ENCODE peak calls at places on chromosome 19, in four cellular contexts. K is AG04450, X is cardiac muscle cell, O is lung. A is an unnamed sample.
A peak's percentile ranks its signal among the peaks of the same experiment; 100 is the strongest.

GRCh38 chr19:29806098-29806866 is 5.5 kb upstream of the CCNE1 start:
- DNase-seq in K (no peak), O (no peak), X (peak; percentile 18), A (no peak)

GRCh38 chr19:47225746-47226425 is 5.1 kb downstream of the BBC3 start:
- DNase-seq in K (peak; percentile 59), X (peak; percentile 96), O (peak; percentile 83), A (no peak)

GRCh38 chr19:52398091-52398461 is 427 bp downstream of the ZNF528 start:
- DNase-seq in X (peak; percentile 3), O (no peak), K (no peak), A (no peak)

GRCh38 chr19:29645911-29646310 is 19.4 kb upstream of the PLEKHF1 start:
- DNase-seq in X (no peak), K (no peak), O (no peak), A (no peak)

GRCh38 chr19:38399081-38399480 is 3.8 kb upstream of the FAM98C start:
- DNase-seq in O (no peak), K (no peak), X (no peak), A (no peak)

GRCh38 chr19:2274937-2275535 is 6.9 kb downstream of the PEAK3 start:
- DNase-seq in O (peak; percentile 68), X (peak; percentile 77), K (no peak), A (no peak)

GRCh38 chr19:23882493-23882892 is 32.2 kb upstream of the ZNF726 start:
- DNase-seq in K (no peak), O (no peak), X (no peak), A (no peak)

GRCh38 chr19:39109641-39110040 is 15.9 kb upstream of the PAK4 start:
- DNase-seq in X (no peak), O (no peak), K (no peak), A (no peak)

DNA sequence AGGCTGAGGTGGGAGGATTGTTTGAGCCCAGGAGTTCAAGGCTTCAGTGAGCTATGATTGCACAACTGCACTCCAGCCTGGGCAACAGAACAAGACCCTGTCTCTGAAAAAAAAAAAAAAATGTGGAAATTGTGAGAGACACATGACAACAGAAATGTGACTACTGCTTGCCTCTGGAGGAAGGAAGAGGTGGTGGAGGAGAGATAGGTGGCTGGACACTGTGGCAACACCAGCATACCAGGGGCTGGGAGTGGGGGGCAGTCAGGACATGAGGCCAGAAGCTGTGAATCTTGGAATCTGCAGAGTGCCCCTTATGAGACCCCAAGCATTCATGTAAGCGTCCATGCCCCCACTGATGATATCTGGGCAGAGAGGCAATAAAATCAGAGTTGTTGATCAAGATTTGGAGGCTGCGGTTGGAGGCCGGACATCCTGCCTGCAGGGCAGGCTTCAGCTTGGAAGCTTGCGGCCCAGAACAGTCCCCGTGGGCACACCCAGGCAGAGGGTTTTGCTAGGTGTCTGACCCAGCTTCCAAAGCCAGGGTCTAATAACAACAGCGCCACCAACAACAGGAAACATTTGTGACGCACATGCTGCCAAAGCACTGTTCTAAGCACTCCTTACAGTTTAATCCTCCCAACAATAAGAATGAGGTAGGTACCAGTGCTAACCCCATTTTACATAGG is 16.9 kb downstream of the FAM187B start:
- DNase-seq in K (no peak), X (no peak), O (no peak), A (no peak)
- H3K4me3 ChIP-seq in K (no peak overlapping the region), X (no peak overlapping the region), O (no peak overlapping the region), A (no peak overlapping the region)

DNA sequence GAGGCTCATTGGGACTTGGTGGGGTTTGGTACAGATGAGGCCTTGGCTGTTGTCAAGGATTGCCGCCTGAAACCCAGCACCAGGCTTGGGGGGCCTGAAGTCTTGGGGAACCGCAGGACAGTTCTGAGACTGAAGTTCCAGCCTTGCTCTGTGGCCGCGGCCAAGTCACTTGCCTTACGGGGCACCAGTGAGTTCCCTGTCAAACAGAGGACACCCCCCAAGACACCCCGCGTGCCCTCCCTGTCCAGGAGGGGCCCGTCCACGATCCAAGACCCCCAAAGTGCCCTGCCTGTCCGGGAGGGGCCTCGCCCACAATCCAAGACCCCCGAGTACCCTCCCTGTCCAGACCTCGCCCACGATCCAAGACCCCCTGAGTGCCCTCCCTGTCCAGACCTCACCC is 2.5 kb downstream of the CDC34 start:
- DNase-seq in X (no peak), O (no peak), K (no peak), A (no peak)
- H3K4me3 ChIP-seq in X (no peak overlapping the region), O (no peak overlapping the region), K (peak overlapping the region; percentile 82), A (peak overlapping the region; percentile 98)

GRCh38 chr19:43668406-43669158 is 1.4 kb downstream of the PLAUR start:
- DNase-seq in K (peak; percentile 100), O (peak; percentile 99), X (peak; percentile 99), A (peak; percentile 97)

GRCh38 chr19:43664008-43664407 is 6.0 kb downstream of the PLAUR start:
- DNase-seq in X (no peak), K (no peak), O (no peak), A (no peak)

GRCh38 chr19:43672061-43672679 is 2.2 kb upstream of the PLAUR start:
- DNase-seq in O (no peak), X (no peak), K (no peak), A (no peak)

GRCh38 chr19:43662487-43662886 is 7.5 kb downstream of the PLAUR start:
- DNase-seq in O (no peak), X (peak; percentile 44), K (no peak), A (no peak)

GRCh38 chr19:43667524-43668405 is 2.2 kb downstream of the PLAUR start:
- DNase-seq in X (no peak), O (peak; percentile 34), K (no peak), A (no peak)
- H3K4me3 ChIP-seq in X (peak overlapping the region; percentile 15), O (no peak overlapping the region), K (peak overlapping the region; percentile 62), A (peak overlapping the region; percentile 39)

DNA sequence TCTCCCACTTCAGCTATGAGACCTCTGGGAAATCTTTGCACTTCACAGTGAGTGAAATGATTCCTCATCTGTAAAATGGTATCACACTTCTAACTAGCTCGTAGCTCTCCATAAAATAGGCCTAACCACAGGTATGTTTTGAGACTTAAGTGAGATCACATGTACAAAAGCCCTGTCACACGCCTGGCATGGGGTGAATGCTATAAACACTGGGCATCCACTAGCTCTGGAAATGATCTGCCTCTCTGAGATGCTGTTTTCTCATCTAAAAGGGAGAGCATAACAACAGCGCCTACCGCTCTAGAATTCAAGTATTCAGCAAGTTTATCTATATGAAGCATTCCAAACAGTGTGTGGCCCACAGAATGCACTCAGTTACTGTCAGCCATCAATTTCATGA is 2.2 kb downstream of the AKT2 start:
- DNase-seq in O (no peak), X (no peak), K (no peak), A (peak; percentile 31)
- H3K4me3 ChIP-seq in O (no peak overlapping the region), X (no peak overlapping the region), K (peak overlapping the region; percentile 83), A (no peak overlapping the region)

DNA sequence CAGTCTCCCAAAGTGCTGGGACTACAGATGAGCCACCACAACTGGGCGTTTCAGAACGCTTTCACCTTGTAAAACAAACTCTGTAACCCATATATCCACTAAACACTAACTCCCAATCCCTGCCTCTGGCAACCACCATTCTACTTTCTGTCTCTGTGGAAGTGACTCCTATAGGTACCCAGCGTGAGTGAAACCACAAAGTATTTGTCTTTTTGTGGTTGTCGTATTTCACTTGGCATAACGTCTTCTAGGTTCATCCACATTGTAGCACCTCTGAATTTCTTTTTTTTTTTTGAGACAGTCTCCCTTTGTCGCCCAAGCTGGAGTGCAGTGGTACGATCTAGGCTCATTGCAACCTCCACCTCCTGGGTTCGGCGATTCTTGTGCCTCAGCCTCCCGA is 44.8 kb downstream of the BRD4 start:
- DNase-seq in X (no peak), K (no peak), O (no peak), A (no peak)
- H3K4me3 ChIP-seq in X (no peak overlapping the region), K (no peak overlapping the region), O (no peak overlapping the region), A (no peak overlapping the region)

DNA sequence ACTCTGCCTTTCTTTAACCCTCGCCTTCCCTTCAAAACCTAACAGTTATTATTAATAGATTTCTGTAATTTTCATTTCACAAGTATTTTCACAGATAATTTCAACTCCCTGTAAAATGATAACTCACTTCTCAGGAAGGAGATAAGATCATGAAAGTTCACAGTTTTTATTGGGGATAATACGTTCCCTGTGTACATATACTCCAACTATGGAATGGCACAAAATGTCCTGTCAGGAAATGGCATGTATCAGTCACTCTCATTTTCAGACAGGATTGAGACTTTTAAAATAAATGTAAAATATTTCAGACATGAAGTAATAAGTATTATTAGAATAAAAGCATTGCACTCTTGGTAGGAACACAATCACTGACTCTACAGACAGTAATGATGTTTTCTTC is 932 bp upstream of the TRAPPC2B start:
- DNase-seq in K (no peak), O (no peak), X (no peak), A (no peak)
- H3K4me3 ChIP-seq in K (peak overlapping the region; percentile 67), O (no peak overlapping the region), X (peak overlapping the region; percentile 35), A (peak overlapping the region; percentile 48)

GRCh38 chr19:48950830-48951519 is 3.7 kb upstream of the BAX start:
- DNase-seq in K (no peak), X (no peak), O (no peak), A (no peak)
- H3K4me3 ChIP-seq in K (no peak overlapping the region), X (no peak overlapping the region), O (no peak overlapping the region), A (no peak overlapping the region)

DNA sequence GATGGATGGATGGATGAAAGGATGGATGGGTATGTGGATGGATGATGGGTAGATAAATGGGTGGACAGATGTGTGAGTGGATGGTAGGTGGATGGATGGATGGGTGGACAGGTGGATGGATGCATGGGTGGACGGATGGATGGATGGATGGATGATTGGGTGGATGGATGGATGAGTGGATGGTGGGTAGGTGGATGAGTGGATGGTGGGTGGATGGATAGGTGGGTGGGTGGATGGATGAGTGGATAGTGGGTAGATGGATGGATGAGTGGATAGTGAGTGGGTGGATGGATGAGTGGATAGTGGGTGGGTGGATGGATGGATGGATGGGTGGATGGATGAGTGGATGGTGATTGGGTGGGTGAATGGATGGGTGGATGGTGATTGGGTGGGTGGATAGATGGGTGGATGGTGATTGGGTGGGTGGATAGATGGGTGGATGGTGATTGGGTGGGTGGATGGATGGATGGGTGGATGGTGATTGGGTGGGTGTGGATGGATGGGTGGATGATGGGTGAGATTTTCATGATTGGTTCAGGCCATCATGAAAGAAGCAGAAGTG is 4.5 kb upstream of the RAX2 start:
- DNase-seq in X (no peak), K (no peak), O (no peak), A (no peak)
- H3K4me3 ChIP-seq in X (no peak overlapping the region), K (no peak overlapping the region), O (no peak overlapping the region), A (no peak overlapping the region)

GRCh38 chr19:45403272-45403671 is 1.6 kb downstream of the PPP1R13L start:
- DNase-seq in K (no peak), X (no peak), O (no peak), A (no peak)
- H3K4me3 ChIP-seq in K (no peak overlapping the region), X (no peak overlapping the region), O (no peak overlapping the region), A (peak overlapping the region; percentile 92)

A was measured in BJ.